ENCODE peak calls at places on chromosomes 1 and 21, in six cellular contexts. Z, X, S, H, B and V are unnamed samples.

GRCh38 chr21:43331962-43332458 is 94.9 kb downstream of the SIK1 start:
- DNase-seq in H (no peak), B (no peak), S (peak), X (peak), Z (no peak), V (peak)

GRCh38 chr1:180157576-180158057 is 2.9 kb downstream of the QSOX1 start:
- DNase-seq in B (no peak), X (no peak), S (no peak), H (no peak), Z (peak), V (no peak)

GRCh38 chr1:35031103-35031452 is 667 bp downstream of the ZMYM6 start:
- DNase-seq in Z (no peak), X (peak), B (peak), S (peak), H (peak), V (peak)

GRCh38 chr1:15702722-15703550 is 18.8 kb downstream of the PLEKHM2 start:
- DNase-seq in B (peak), X (no peak), H (no peak), S (no peak), Z (peak), V (no peak)

GRCh38 chr1:15038232-15039016 is 115.1 kb upstream of the TMEM51 start:
- DNase-seq in Z (no peak), S (no peak), H (no peak), X (no peak), B (peak), V (no peak)

GRCh38 chr1:167297222-167298214 is 76.8 kb downstream of the POU2F1 start:
- DNase-seq in X (no peak), H (no peak), B (no peak), S (no peak), Z (peak), V (no peak)

GRCh38 chr1:40399984-40400704 is 26.6 kb downstream of the SMAP2 start:
- DNase-seq in X (no peak), S (no peak), Z (no peak), H (no peak), B (no peak), V (no peak)

GRCh38 chr1:220786337-220787068 is at the start of gene MTARC1:
- DNase-seq in B (peak), S (peak), H (no peak), Z (peak), X (peak), V (no peak)

GRCh38 chr1:227887697-227888403 is 59.9 kb downstream of the WNT9A start:
- DNase-seq in B (peak), Z (peak), H (no peak), S (no peak), X (peak), V (no peak)

GRCh38 chr1:152185544-152186391 is 26.7 kb upstream of the RPTN start:
- DNase-seq in S (peak), B (peak), H (peak), X (no peak), Z (peak), V (peak)

GRCh38 chr1:18820791-18821641 is 38.4 kb downstream of the TAS1R2 start:
- DNase-seq in X (peak), H (no peak), Z (peak), B (peak), S (peak), V (peak)

GRCh38 chr1:1371354-1371740 is 3.7 kb downstream of the AURKAIP1 start:
- DNase-seq in S (no peak), B (no peak), X (peak), H (no peak), Z (no peak), V (no peak)

GRCh38 chr21:38824124-38824822 is 18.5 kb downstream of the ETS2 start:
- DNase-seq in X (no peak), B (no peak), Z (no peak), H (no peak), S (peak), V (no peak)

GRCh38 chr1:1889090-1889750 is 1.7 kb downstream of the GNB1 start:
- DNase-seq in S (no peak), H (no peak), B (no peak), X (peak), Z (no peak), V (no peak)

GRCh38 chr1:147539122-147539575 is 2.2 kb upstream of the BCL9 start:
- DNase-seq in B (no peak), Z (no peak), S (peak), H (no peak), X (no peak), V (peak)

GRCh38 chr1:161215079-161215478 is at the start of gene FCER1G:
- DNase-seq in Z (no peak), S (no peak), X (peak), B (no peak), H (no peak), V (no peak)

GRCh38 chr21:43305811-43306311 is 121.1 kb downstream of the SIK1 start:
- DNase-seq in H (no peak), Z (no peak), X (peak), S (no peak), B (no peak), V (no peak)

GRCh38 chr1:40625476-40626382 is 39.8 kb downstream of the RIMS3 start:
- DNase-seq in Z (no peak), X (no peak), B (no peak), S (no peak), H (no peak), V (no peak)

GRCh38 chr1:86714159-86714558 is 9.8 kb downstream of the SH3GLB1 start:
- DNase-seq in S (no peak), Z (no peak), B (no peak), X (no peak), H (no peak), V (no peak)

GRCh38 chr1:151058682-151059341 is 610 bp downstream of the CDC42SE1 start:
- DNase-seq in Z (peak), S (no peak), X (no peak), B (peak), H (no peak), V (no peak)

GRCh38 chr1:205772607-205773032 is 2.7 kb downstream of the RAB29 start:
- DNase-seq in B (no peak), X (no peak), Z (no peak), H (no peak), S (no peak), V (no peak)

GRCh38 chr1:19013826-19014548 is 57.5 kb upstream of the IFFO2 start:
- DNase-seq in Z (peak), S (no peak), X (no peak), H (no peak), B (peak), V (no peak)

GRCh38 chr21:42248783-42249597 is 30.1 kb downstream of the ABCG1 start:
- DNase-seq in B (no peak), X (peak), S (no peak), H (peak), Z (no peak), V (no peak)

GRCh38 chr1:166080965-166081870 is 85.6 kb downstream of the FAM78B start:
- DNase-seq in X (no peak), Z (no peak), S (no peak), H (no peak), B (peak), V (no peak)

GRCh38 chr1:205391386-205391785 is 30.5 kb downstream of the LEMD1 start:
- DNase-seq in Z (no peak), B (peak), S (no peak), H (no peak), X (no peak), V (no peak)

GRCh38 chr1:156673387-156674121 is 3.7 kb downstream of the NES start:
- DNase-seq in H (no peak), X (no peak), B (peak), Z (no peak), S (no peak), V (no peak)

GRCh38 chr1:209076688-209077087 is 506.8 kb upstream of the CAMK1G start:
- DNase-seq in X (no peak), B (no peak), Z (no peak), S (no peak), H (no peak), V (no peak)

GRCh38 chr1:35377553-35377952 is 109.0 kb downstream of the ZMYM4 start:
- DNase-seq in X (no peak), Z (no peak), S (peak), B (no peak), H (no peak), V (no peak)

GRCh38 chr1:231233735-231234417 is 7.1 kb upstream of the GNPAT start:
- DNase-seq in Z (peak), X (no peak), H (no peak), B (no peak), S (no peak), V (no peak)

GRCh38 chr1:63669151-63669961 is 76.1 kb downstream of the PGM1 start:
- DNase-seq in S (no peak), B (no peak), H (no peak), X (no peak), Z (peak), V (no peak)

GRCh38 chr21:34913786-34914185 is 135.3 kb downstream of the RUNX1 start:
- DNase-seq in X (no peak), B (no peak), Z (no peak), S (no peak), H (no peak), V (no peak)

GRCh38 chr1:161864577-161864976 is 98.5 kb downstream of the ATF6 start:
- DNase-seq in S (peak), Z (no peak), H (no peak), X (no peak), B (no peak), V (peak)

GRCh38 chr21:14838400-14838799 is 226.4 kb downstream of the NRIP1 start:
- DNase-seq in S (no peak), H (no peak), X (no peak), Z (no peak), B (no peak), V (no peak)

GRCh38 chr1:116232989-116233514 is 121.9 kb downstream of the MAB21L3 start:
- DNase-seq in S (no peak), Z (no peak), B (no peak), H (no peak), X (no peak), V (no peak)

GRCh38 chr21:46190491-46191131 is 6.4 kb upstream of the SPATC1L start:
- DNase-seq in S (no peak), B (no peak), X (no peak), Z (no peak), H (no peak), V (no peak)

GRCh38 chr1:145918992-145919939 is 749 bp upstream of the PEX11B start:
- DNase-seq in H (no peak), B (peak), X (peak), S (peak), Z (peak), V (no peak)

DNA sequence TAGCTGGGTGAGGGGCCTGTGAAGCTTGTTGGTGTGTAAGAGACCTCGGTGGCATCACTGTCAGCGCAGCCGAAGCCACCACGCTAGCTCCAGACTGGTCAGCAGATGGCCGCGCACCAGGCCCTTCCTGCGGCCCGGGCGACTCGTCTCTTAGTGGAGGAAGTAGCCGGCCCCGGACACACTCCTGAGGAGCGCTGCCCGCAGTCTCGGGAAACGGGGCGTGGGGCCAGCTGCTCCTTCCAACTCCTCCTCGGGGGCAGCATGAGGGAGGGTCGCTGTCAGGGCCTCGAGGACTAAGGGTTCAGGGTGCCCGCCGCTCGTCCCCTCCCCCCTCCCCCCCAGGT is 20.4 kb downstream of the H3-3A start:
- DNase-seq in S (peak), B (peak), X (peak), H (no peak), Z (peak), V (no peak)
- TF ChIP-seq CTCF in S (no peak), B (no peak), X (no peak), H (no peak), Z (no peak), V (no peak)

GRCh38 chr1:55334140-55334539 is 119.0 kb upstream of the USP24 start:
- DNase-seq in H (no peak), Z (no peak), S (no peak), B (peak), X (no peak), V (no peak)

GRCh38 chr1:55339681-55340080 is 124.5 kb upstream of the USP24 start:
- DNase-seq in B (no peak), Z (no peak), H (no peak), S (no peak), X (no peak), V (no peak)

GRCh38 chr1:55337801-55338447 is 122.8 kb upstream of the USP24 start:
- DNase-seq in X (no peak), Z (no peak), H (peak), B (peak), S (peak), V (peak)

GRCh38 chr1:55334797-55335196 is 119.6 kb upstream of the USP24 start:
- DNase-seq in H (no peak), S (no peak), X (no peak), B (peak), Z (no peak), V (no peak)

GRCh38 chr1:55338448-55338820 is 123.3 kb upstream of the USP24 start:
- DNase-seq in S (no peak), B (peak), X (no peak), Z (no peak), H (no peak), V (no peak)
- TF ChIP-seq CTCF in S (peak), B (no peak), X (no peak), Z (no peak), H (no peak), V (no peak)

DNA sequence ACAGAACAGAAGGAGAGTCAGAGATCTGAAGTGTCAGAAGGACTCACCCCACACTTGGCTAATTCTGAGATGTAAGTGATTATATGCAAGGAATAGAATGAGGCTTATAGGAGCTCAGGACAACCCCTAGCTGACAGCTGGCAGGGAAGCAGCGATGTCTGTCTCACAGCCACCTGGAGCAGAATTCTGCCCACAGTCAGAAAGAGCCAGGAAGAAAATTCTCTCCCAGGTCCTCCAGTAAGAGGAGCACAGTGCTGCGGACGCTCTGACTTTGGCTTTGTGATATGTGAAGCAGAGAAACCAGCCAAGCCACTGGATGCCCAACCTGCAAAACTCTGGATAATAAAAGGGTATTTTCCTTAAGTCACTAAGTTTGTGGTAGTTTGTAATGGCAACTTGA is 388.4 kb downstream of the PCP4 start:
- DNase-seq in Z (no peak), S (no peak), H (no peak), B (no peak), X (no peak), V (no peak)
- TF ChIP-seq CTCF in Z (no peak), S (no peak), H (no peak), B (no peak), X (no peak), V (no peak)

DNA sequence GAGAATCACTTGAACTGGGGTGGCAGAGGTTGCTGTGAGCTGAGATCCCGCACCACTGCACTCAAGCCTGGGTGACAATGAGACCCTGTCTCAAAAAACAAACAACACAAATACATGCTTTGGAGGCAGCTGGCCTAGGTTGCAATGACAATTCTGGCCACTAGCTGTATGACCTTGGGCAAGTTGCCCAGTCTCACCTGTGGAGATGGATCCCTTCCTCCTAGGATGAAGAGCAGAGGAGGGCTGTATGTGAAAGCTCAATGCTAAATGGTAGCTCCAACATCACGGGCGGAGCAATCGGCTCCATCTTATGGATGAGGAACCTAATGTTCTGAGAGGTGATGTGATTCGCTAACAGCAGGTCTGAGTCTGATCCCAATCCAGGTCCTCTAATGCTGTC is 20.6 kb downstream of the ADORA1 start:
- DNase-seq in B (peak), H (no peak), Z (peak), S (no peak), X (no peak), V (no peak)
- TF ChIP-seq CTCF in B (peak), H (peak), Z (peak), S (peak), X (no peak), V (peak)

GRCh38 chr1:238953448-238953847 is 432.9 kb upstream of the CHRM3 start:
- DNase-seq in X (no peak), S (no peak), Z (no peak), H (no peak), B (no peak), V (no peak)
- TF ChIP-seq CTCF in X (no peak), S (peak), Z (no peak), H (no peak), B (peak), V (peak)

GRCh38 chr1:175163702-175164101 is 28.9 kb downstream of the KIAA0040 start:
- DNase-seq in X (no peak), H (no peak), S (no peak), B (no peak), Z (no peak), V (no peak)
- TF ChIP-seq CTCF in X (no peak), H (no peak), S (no peak), B (peak), Z (no peak), V (no peak)

GRCh38 chr1:29123871-29124365 is at the start of gene TMEM200B:
- DNase-seq in X (no peak), Z (no peak), S (no peak), H (no peak), B (peak), V (no peak)

GRCh38 chr1:29125237-29125641 is 1.5 kb upstream of the TMEM200B start:
- DNase-seq in Z (no peak), X (no peak), B (no peak), S (no peak), H (no peak), V (no peak)

GRCh38 chr1:29122987-29123870 is 474 bp downstream of the TMEM200B start:
- DNase-seq in S (peak), B (peak), Z (no peak), X (peak), H (no peak), V (no peak)

GRCh38 chr1:29126198-29126597 is 2.5 kb upstream of the TMEM200B start:
- DNase-seq in X (no peak), S (no peak), Z (no peak), H (no peak), B (no peak), V (no peak)

GRCh38 chr1:29124366-29125236 is 898 bp upstream of the TMEM200B start:
- DNase-seq in B (peak), X (peak), S (peak), Z (peak), H (peak), V (peak)
- TF ChIP-seq CTCF in B (peak), X (peak), S (peak), Z (peak), H (no peak), V (peak)